ENCODE peak calls at places on chromosomes 3 and 15, in eight cellular contexts. S, Y, V, B, K, C, E and D are unnamed samples.

GRCh38 chr3:184652465-184652864 is 59.4 kb downstream of the MAGEF1 start:
- DNase-seq in S (no peak), Y (no peak), V (no peak), B (no peak), K (no peak), C (no peak), E (no peak), D (peak; percentile 91)

GRCh38 chr3:16011376-16011775 is 163.1 kb upstream of the GALNT15 start:
- DNase-seq in S (no peak), Y (no peak), V (no peak), B (no peak), K (no peak), C (no peak), E (no peak), D (no peak)

GRCh38 chr3:43647331-43648166 is 25.7 kb upstream of the ANO10 start:
- DNase-seq in S (no peak), Y (no peak), V (no peak), B (no peak), K (no peak), C (no peak), E (no peak), D (no peak)

GRCh38 chr3:36969540-36970432 is 23.1 kb downstream of the EPM2AIP1 start:
- DNase-seq in S (peak; percentile 70), Y (peak; percentile 18), V (peak; percentile 43), B (no peak), K (peak; percentile 94), C (peak; percentile 30), E (peak; percentile 70), D (peak; percentile 92)

GRCh38 chr3:183224581-183224980 is 28.5 kb upstream of the B3GNT5 start:
- DNase-seq in S (no peak), Y (peak; percentile 6), V (peak; percentile 66), B (no peak), K (no peak), C (no peak), E (peak; percentile 66), D (no peak)

GRCh38 chr3:51282931-51283330 is 102.2 kb upstream of the MANF start:
- DNase-seq in S (no peak), Y (no peak), V (no peak), B (no peak), K (no peak), C (no peak), E (no peak), D (peak; percentile 61)

GRCh38 chr15:35229085-35229484 is 144.0 kb upstream of the NANOGP8 start:
- DNase-seq in S (no peak), Y (no peak), V (no peak), B (no peak), K (no peak), C (no peak), E (no peak), D (no peak)

GRCh38 chr3:28853830-28854229 is 427.0 kb upstream of the RBMS3 start:
- DNase-seq in S (no peak), Y (no peak), V (no peak), B (no peak), K (no peak), C (no peak), E (no peak), D (no peak)

GRCh38 chr15:48602358-48603122 is 43.0 kb downstream of the FBN1 start:
- DNase-seq in S (no peak), Y (no peak), V (no peak), B (no peak), K (no peak), C (peak; percentile 47), E (no peak), D (peak; percentile 50)

GRCh38 chr3:59364471-59364870 is 314.6 kb upstream of the CFAP20DC start:
- DNase-seq in S (no peak), Y (no peak), V (no peak), B (no peak), K (no peak), C (no peak), E (no peak), D (peak; percentile 33)

GRCh38 chr3:159130108-159130507 is 328.3 kb downstream of the MFSD1 start:
- DNase-seq in S (peak; percentile 22), Y (no peak), V (no peak), B (no peak), K (no peak), C (no peak), E (no peak), D (peak; percentile 25)

GRCh38 chr3:127717357-127718243 is 44.8 kb downstream of the ABTB1 start:
- DNase-seq in S (no peak), Y (no peak), V (no peak), B (no peak), K (no peak), C (no peak), E (no peak), D (no peak)

GRCh38 chr3:196524527-196524926 is 9.4 kb upstream of the SMCO1 start:
- DNase-seq in S (no peak), Y (no peak), V (no peak), B (no peak), K (no peak), C (no peak), E (no peak), D (peak; percentile 32)

GRCh38 chr3:108222813-108223307 is 636 bp upstream of the IFT57 start:
- DNase-seq in S (no peak), Y (no peak), V (no peak), B (no peak), K (no peak), C (no peak), E (no peak), D (peak; percentile 8)

GRCh38 chr3:56800373-56801150 is 1.2 kb downstream of the ARHGEF3 start:
- DNase-seq in S (peak; percentile 32), Y (peak; percentile 59), V (peak; percentile 83), B (no peak), K (no peak), C (no peak), E (peak; percentile 88), D (peak; percentile 80)

GRCh38 chr15:68599560-68600071 is 20.8 kb downstream of the CORO2B start:
- DNase-seq in S (peak; percentile 33), Y (no peak), V (no peak), B (no peak), K (no peak), C (peak; percentile 36), E (no peak), D (no peak)

GRCh38 chr15:25772500-25772899 is 90.6 kb downstream of the ATP10A start:
- DNase-seq in S (peak; percentile 68), Y (no peak), V (no peak), B (no peak), K (no peak), C (no peak), E (no peak), D (no peak)

GRCh38 chr3:194323785-194324735 is 27.1 kb downstream of the CPN2 start:
- DNase-seq in S (peak; percentile 38), Y (peak; percentile 23), V (peak; percentile 40), B (no peak), K (no peak), C (no peak), E (peak; percentile 54), D (peak; percentile 53)

GRCh38 chr3:153599685-153600084 is 437.7 kb downstream of the RAP2B start:
- DNase-seq in S (peak; percentile 23), Y (no peak), V (no peak), B (no peak), K (no peak), C (peak; percentile 48), E (no peak), D (peak; percentile 59)

GRCh38 chr3:38717603-38718240 is 68.2 kb upstream of the SCN5A start:
- DNase-seq in S (no peak), Y (no peak), V (no peak), B (no peak), K (no peak), C (no peak), E (no peak), D (no peak)

GRCh38 chr15:48866141-48866563 is 11.8 kb upstream of the EID1 start:
- DNase-seq in S (no peak), Y (no peak), V (no peak), B (no peak), K (no peak), C (no peak), E (no peak), D (no peak)

GRCh38 chr15:80325206-80325605 is 73.2 kb upstream of the CTXND1 start:
- DNase-seq in S (no peak), Y (no peak), V (no peak), B (no peak), K (no peak), C (no peak), E (no peak), D (no peak)

GRCh38 chr15:51076898-51077564 is 17.7 kb downstream of the TNFAIP8L3 start:
- DNase-seq in S (peak; percentile 54), Y (no peak), V (no peak), B (no peak), K (no peak), C (no peak), E (peak; percentile 36), D (no peak)

GRCh38 chr15:50262533-50262932 is 3.0 kb downstream of the HDC start:
- DNase-seq in S (no peak), Y (no peak), V (peak; percentile 66), B (no peak), K (no peak), C (no peak), E (peak; percentile 83), D (no peak)

GRCh38 chr15:59352683-59353082 is 20.0 kb downstream of the MYO1E start:
- DNase-seq in S (no peak), Y (no peak), V (no peak), B (no peak), K (no peak), C (no peak), E (no peak), D (no peak)

GRCh38 chr3:186032321-186032720 is 76.6 kb downstream of the ETV5 start:
- DNase-seq in S (no peak), Y (no peak), V (no peak), B (no peak), K (no peak), C (no peak), E (no peak), D (no peak)

GRCh38 chr3:175397407-175397806 is 538.3 kb downstream of the NAALADL2 start:
- DNase-seq in S (no peak), Y (no peak), V (no peak), B (no peak), K (no peak), C (no peak), E (no peak), D (no peak)

GRCh38 chr15:70127288-70127746 is 29.6 kb upstream of the TLE3 start:
- DNase-seq in S (no peak), Y (no peak), V (no peak), B (peak; percentile 75), K (no peak), C (no peak), E (no peak), D (no peak)

GRCh38 chr3:192395506-192395905 is 331.8 kb downstream of the FGF12 start:
- DNase-seq in S (no peak), Y (no peak), V (no peak), B (no peak), K (no peak), C (no peak), E (no peak), D (no peak)

GRCh38 chr3:170689218-170689874 is 103.5 kb upstream of the SLC7A14 start:
- DNase-seq in S (no peak), Y (no peak), V (no peak), B (peak; percentile 45), K (no peak), C (peak; percentile 50), E (no peak), D (peak; percentile 97)

GRCh38 chr15:65092046-65092770 is 15.7 kb downstream of the KBTBD13 start:
- DNase-seq in S (no peak), Y (no peak), V (no peak), B (no peak), K (no peak), C (no peak), E (no peak), D (no peak)

GRCh38 chr15:74010929-74011540 is 16.5 kb downstream of the PML start:
- DNase-seq in S (no peak), Y (no peak), V (no peak), B (no peak), K (no peak), C (no peak), E (no peak), D (no peak)

GRCh38 chr3:191356586-191357439 is 26.5 kb upstream of the UTS2B start:
- DNase-seq in S (no peak), Y (no peak), V (no peak), B (no peak), K (no peak), C (peak; percentile 41), E (no peak), D (peak; percentile 92)

GRCh38 chr15:80811781-80812180 is 32.6 kb downstream of the CEMIP start:
- DNase-seq in S (no peak), Y (no peak), V (no peak), B (no peak), K (peak; percentile 72), C (no peak), E (no peak), D (no peak)